ENCODE peak calls at places on chromosomes 1 and 21, in ten cellular contexts. O is GDM1; G is NCI-H2081 treated with DMSO at 0.1 percent for 48 hours; U is anterior cingulate cortex; Y is renal cortical epithelial cell; E is EL; M is stimulated activated CD8-positive, alpha-beta memory T cell treated with anti-CD3 and anti-CD28 coated beads, Interleukin-2, amount 100 ng/mL, for 48 hours; B is RCC 7860; I is aorta; Z is stimulated activated naive CD8-positive, alpha-beta T cell treated with anti-CD3 and anti-CD28 coated beads, Interleukin-15, amount 100 ng/mL, for 72 hours. R is an unnamed sample.
A peak's percentile ranks its signal among the peaks of the same experiment; 100 is the strongest.

GRCh38 chr1:235429143-235429542 is 61.9 kb downstream of the TBCE start:
- DNase-seq in O (no peak), G (no peak), U (no peak), Y (peak; percentile 50), E (peak; percentile 26), M (no peak), B (no peak), I (no peak), Z (no peak), R (no peak)

GRCh38 chr1:201713093-201713810 is 115.7 kb upstream of the IPO9 start:
- DNase-seq in O (no peak), G (no peak), U (peak; percentile 70), Y (peak; percentile 98), E (peak; percentile 99), M (no peak), B (peak; percentile 99), I (peak; percentile 97), Z (no peak), R (peak; percentile 99)

GRCh38 chr1:178506177-178506576 is 6.7 kb upstream of the TEX35 start:
- DNase-seq in O (no peak), G (no peak), U (no peak), Y (no peak), E (no peak), M (no peak), B (no peak), I (no peak), Z (no peak), R (no peak)

GRCh38 chr1:236608930-236609726 is 4.8 kb upstream of the HEATR1 start:
- DNase-seq in O (no peak), G (peak; percentile 59), U (peak; percentile 4), Y (peak; percentile 62), E (peak; percentile 68), M (no peak), B (peak; percentile 28), I (peak; percentile 85), Z (no peak), R (peak; percentile 70)

GRCh38 chr21:45041351-45041805 is 33.0 kb upstream of the ADARB1 start:
- DNase-seq in O (no peak), G (no peak), U (no peak), Y (peak; percentile 67), E (peak; percentile 82), M (no peak), B (no peak), I (peak; percentile 88), Z (no peak), R (peak; percentile 95)

GRCh38 chr1:62076286-62076685 is 118.4 kb upstream of the L1TD1 start:
- DNase-seq in O (no peak), G (no peak), U (no peak), Y (peak; percentile 88), E (peak; percentile 60), M (no peak), B (peak; percentile 72), I (no peak), Z (no peak), R (no peak)

GRCh38 chr1:924619-925323 is 1.0 kb downstream of the SAMD11 start:
- DNase-seq in O (no peak), G (no peak), U (no peak), Y (no peak), E (peak; percentile 60), M (no peak), B (peak; percentile 47), I (peak; percentile 89), Z (no peak), R (no peak)

GRCh38 chr1:202216691-202217090 is 23.1 kb downstream of the LGR6 start:
- DNase-seq in O (no peak), G (no peak), U (no peak), Y (peak; percentile 47), E (no peak), M (no peak), B (no peak), I (no peak), Z (no peak), R (peak; percentile 39)

GRCh38 chr1:18400347-18401102 is 80.2 kb upstream of the KLHDC7A start:
- DNase-seq in O (no peak), G (no peak), U (no peak), Y (no peak), E (no peak), M (no peak), B (no peak), I (no peak), Z (no peak), R (no peak)

GRCh38 chr21:39444406-39445145 is 1.0 kb downstream of the LCA5L start:
- DNase-seq in O (no peak), G (no peak), U (peak; percentile 10), Y (peak; percentile 33), E (peak; percentile 59), M (no peak), B (no peak), I (no peak), Z (no peak), R (no peak)

GRCh38 chr1:116486424-116486823 is 84.4 kb downstream of the CD58 start:
- DNase-seq in O (no peak), G (no peak), U (no peak), Y (peak; percentile 49), E (peak; percentile 83), M (no peak), B (no peak), I (no peak), Z (no peak), R (no peak)

GRCh38 chr1:27637052-27637451 is 2.1 kb upstream of the FGR start:
- DNase-seq in O (no peak), G (no peak), U (no peak), Y (no peak), E (no peak), M (no peak), B (no peak), I (no peak), Z (peak; percentile 66), R (no peak)

GRCh38 chr1:230875370-230875769 is 7.0 kb upstream of the C1orf198 start:
- DNase-seq in O (no peak), G (no peak), U (no peak), Y (no peak), E (no peak), M (no peak), B (no peak), I (no peak), Z (no peak), R (no peak)

GRCh38 chr1:108877324-108877812 is 583 bp downstream of the GPSM2 start:
- DNase-seq in O (no peak), G (no peak), U (peak; percentile 23), Y (peak; percentile 45), E (peak; percentile 41), M (no peak), B (peak; percentile 16), I (no peak), Z (no peak), R (peak; percentile 32)

GRCh38 chr1:221161571-221162041 is 282.4 kb downstream of the HLX start:
- DNase-seq in O (no peak), G (no peak), U (no peak), Y (peak; percentile 70), E (peak; percentile 17), M (no peak), B (no peak), I (no peak), Z (no peak), R (no peak)

GRCh38 chr1:209899948-209900347 is 38.1 kb upstream of the SYT14 start:
- DNase-seq in O (no peak), G (no peak), U (no peak), Y (no peak), E (no peak), M (no peak), B (no peak), I (no peak), Z (peak; percentile 22), R (no peak)

GRCh38 chr1:160860840-160861505 is 1.7 kb downstream of the CD244 start:
- DNase-seq in O (no peak), G (no peak), U (no peak), Y (no peak), E (no peak), M (no peak), B (no peak), I (no peak), Z (no peak), R (no peak)

GRCh38 chr1:166920561-166921475 is 44.8 kb upstream of the TADA1 start:
- DNase-seq in O (no peak), G (no peak), U (no peak), Y (no peak), E (no peak), M (no peak), B (no peak), I (peak; percentile 74), Z (no peak), R (no peak)

GRCh38 chr21:46264690-46265144 is 20.7 kb downstream of the MCM3AP start:
- DNase-seq in O (no peak), G (no peak), U (no peak), Y (no peak), E (no peak), M (no peak), B (no peak), I (peak; percentile 55), Z (no peak), R (no peak)